ENCODE peak calls at places on chromosome X, in six cellular contexts. X, K, R, F, L and H are unnamed samples.
A peak's percentile ranks its signal among the peaks of the same experiment; 100 is the strongest.

GRCh38 chrX:24475480-24475879 is 10.4 kb downstream of the PDK3 start:
- DNase-seq in X (no peak), K (no peak), R (no peak), F (no peak), L (no peak), H (no peak)

GRCh38 chrX:53717205-53717604 is 30.7 kb upstream of the HUWE1 start:
- DNase-seq in X (no peak), K (no peak), R (no peak), F (no peak), L (no peak), H (no peak)

GRCh38 chrX:150844016-150844415 is 54.5 kb downstream of the CD99L2 start:
- DNase-seq in X (no peak), K (no peak), R (no peak), F (no peak), L (no peak), H (no peak)

GRCh38 chrX:134443020-134443419 is 16.9 kb upstream of the HPRT1 start:
- DNase-seq in X (no peak), K (no peak), R (no peak), F (no peak), L (no peak), H (no peak)

GRCh38 chrX:149370097-149370496 is 135.0 kb downstream of the IDS start:
- DNase-seq in X (no peak), K (no peak), R (no peak), F (no peak), L (no peak), H (no peak)

GRCh38 chrX:148632444-148632843 is 132.0 kb downstream of the AFF2 start:
- DNase-seq in X (no peak), K (no peak), R (no peak), F (no peak), L (no peak), H (no peak)

GRCh38 chrX:10483191-10483808 is 137.1 kb downstream of the MID1 start:
- DNase-seq in X (no peak), K (no peak), R (peak; percentile 29), F (no peak), L (peak; percentile 10), H (peak; percentile 22)

GRCh38 chrX:41605144-41605543 is 83.6 kb upstream of the GPR34 start:
- DNase-seq in X (no peak), K (no peak), R (no peak), F (no peak), L (no peak), H (no peak)

GRCh38 chrX:20639115-20639514 is 372.4 kb upstream of the RPS6KA3 start:
- DNase-seq in X (no peak), K (no peak), R (no peak), F (no peak), L (no peak), H (no peak)

GRCh38 chrX:129980540-129981206 is 1.8 kb upstream of the BCORL1 start:
- DNase-seq in X (peak; percentile 86), K (peak; percentile 89), R (peak; percentile 67), F (peak; percentile 73), L (peak; percentile 10), H (no peak)

GRCh38 chrX:140480765-140481164 is 24.1 kb downstream of the SOX3 start:
- DNase-seq in X (no peak), K (no peak), R (no peak), F (no peak), L (no peak), H (no peak)

GRCh38 chrX:110403436-110403835 is 44.8 kb downstream of the RTL9 start:
- DNase-seq in X (no peak), K (no peak), R (no peak), F (no peak), L (no peak), H (no peak)

GRCh38 chrX:96004386-96004785 is 680.3 kb upstream of the DIAPH2 start:
- DNase-seq in X (no peak), K (no peak), R (no peak), F (no peak), L (no peak), H (no peak)

GRCh38 chrX:542179-542578 is 88.4 kb upstream of the SHOX start:
- DNase-seq in X (no peak), K (peak; percentile 7), R (no peak), F (no peak), L (no peak), H (no peak)

GRCh38 chrX:150697641-150698040 is 4.4 kb downstream of the MTMR1 start:
- DNase-seq in X (no peak), K (no peak), R (no peak), F (no peak), L (no peak), H (no peak)

GRCh38 chrX:21948897-21949578 is 8.5 kb downstream of the SMS start:
- DNase-seq in X (no peak), K (no peak), R (no peak), F (no peak), L (no peak), H (no peak)

GRCh38 chrX:46757593-46757992 is 1.3 kb downstream of the SLC9A7 start:
- DNase-seq in X (no peak), K (no peak), R (no peak), F (no peak), L (no peak), H (no peak)

GRCh38 chrX:70219938-70220764 is 14.3 kb upstream of the AWAT1 start:
- DNase-seq in X (no peak), K (no peak), R (no peak), F (peak; percentile 25), L (peak; percentile 5), H (peak; percentile 81)

GRCh38 chrX:119391279-119391678 is 7.9 kb upstream of the SLC25A43 start:
- DNase-seq in X (no peak), K (no peak), R (no peak), F (peak; percentile 31), L (no peak), H (no peak)

GRCh38 chrX:118839334-118839958 is 15.8 kb downstream of the ZCCHC12 start:
- DNase-seq in X (peak; percentile 87), K (peak; percentile 93), R (peak; percentile 84), F (peak; percentile 80), L (peak; percentile 84), H (peak; percentile 86)

GRCh38 chrX:1355131-1355799 is 18.7 kb downstream of the IL3RA start:
- DNase-seq in X (no peak), K (no peak), R (no peak), F (no peak), L (no peak), H (no peak)

GRCh38 chrX:24148535-24149345 is 789 bp upstream of the ZFX start:
- DNase-seq in X (peak; percentile 70), K (peak; percentile 87), R (no peak), F (no peak), L (no peak), H (peak; percentile 24)

GRCh38 chrX:1452497-1453389 is at the start of gene ASMTL:
- DNase-seq in X (peak; percentile 100), K (peak; percentile 100), R (peak; percentile 100), F (peak; percentile 100), L (peak; percentile 100), H (peak; percentile 100)

GRCh38 chrX:54825716-54826428 is 18.3 kb downstream of the MAGED2 start:
- DNase-seq in X (no peak), K (no peak), R (no peak), F (no peak), L (no peak), H (no peak)

GRCh38 chrX:10015711-10016515 is 48.8 kb downstream of the CLDN34 start:
- DNase-seq in X (peak; percentile 75), K (peak; percentile 84), R (peak; percentile 69), F (no peak), L (no peak), H (peak; percentile 53)

GRCh38 chrX:110321670-110322069 is 3.8 kb upstream of the AMMECR1 start:
- DNase-seq in X (no peak), K (no peak), R (no peak), F (no peak), L (no peak), H (no peak)

DNA sequence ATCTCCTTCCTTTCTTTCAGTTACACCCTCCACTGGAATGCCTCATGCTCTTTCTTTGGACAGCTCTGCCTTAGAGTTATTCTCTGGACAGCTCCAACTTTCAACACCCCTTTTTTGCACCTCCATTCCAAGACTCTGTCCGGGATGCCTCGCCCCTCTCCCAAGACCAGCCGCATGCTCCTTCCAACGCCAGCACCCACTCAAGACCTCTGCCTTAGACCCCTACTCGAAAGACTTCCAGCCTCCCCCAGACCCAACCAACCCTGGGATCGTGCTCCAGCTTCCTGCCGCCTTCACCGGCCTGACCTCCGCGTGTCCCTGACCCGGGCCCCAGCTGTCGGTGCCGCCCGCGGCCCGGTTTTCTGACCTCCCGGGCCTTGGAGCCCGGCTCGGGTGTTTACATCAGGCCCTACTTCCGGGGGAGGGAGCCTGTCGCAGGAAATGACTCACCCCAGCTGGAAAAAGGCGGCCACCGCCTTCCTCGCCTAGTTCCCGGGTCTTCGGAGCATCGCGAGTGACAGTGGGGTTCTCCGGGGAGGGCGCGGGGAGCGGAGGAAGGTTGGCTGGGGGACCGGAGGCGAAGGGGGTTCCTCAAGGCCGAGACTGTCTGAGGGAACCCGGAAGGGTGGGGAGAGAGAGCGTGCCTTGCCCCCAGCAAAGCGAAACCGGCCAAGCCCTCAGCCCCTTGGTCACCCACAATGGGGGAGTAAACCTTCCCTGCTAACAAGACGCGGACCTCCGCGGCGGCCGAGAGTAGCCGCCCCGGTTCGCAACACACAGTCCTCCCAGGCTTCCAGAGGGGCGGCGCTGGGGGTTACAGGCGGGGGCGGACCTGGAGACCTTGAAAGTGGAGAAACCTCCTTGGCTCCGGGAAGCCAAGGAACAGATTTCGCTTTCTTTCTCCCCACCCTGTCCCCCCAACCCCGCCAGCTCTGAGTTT is at the start of gene WDR45:
- DNase-seq in X (peak; percentile 88), K (peak; percentile 94), R (peak; percentile 83), F (peak; percentile 78), L (peak; percentile 66), H (peak; percentile 79)
- TF ChIP-seq POLR2A in X (peak; percentile 76), K (no peak), R (peak; percentile 76), F (peak; percentile 79), L (peak; percentile 46), H (peak; percentile 21)

GRCh38 chrX:39536165-39536564 is 561.6 kb downstream of the BCOR start:
- DNase-seq in X (no peak), K (peak; percentile 21), R (no peak), F (no peak), L (no peak), H (no peak)

GRCh38 chrX:39542316-39542715 is 555.4 kb downstream of the BCOR start:
- DNase-seq in X (no peak), K (peak; percentile 40), R (no peak), F (no peak), L (no peak), H (no peak)

GRCh38 chrX:39541881-39542280 is 555.9 kb downstream of the BCOR start:
- DNase-seq in X (no peak), K (peak; percentile 62), R (no peak), F (no peak), L (no peak), H (no peak)
- TF ChIP-seq POLR2A in X (no peak), K (no peak), R (no peak), F (no peak), L (no peak), H (no peak)

DNA sequence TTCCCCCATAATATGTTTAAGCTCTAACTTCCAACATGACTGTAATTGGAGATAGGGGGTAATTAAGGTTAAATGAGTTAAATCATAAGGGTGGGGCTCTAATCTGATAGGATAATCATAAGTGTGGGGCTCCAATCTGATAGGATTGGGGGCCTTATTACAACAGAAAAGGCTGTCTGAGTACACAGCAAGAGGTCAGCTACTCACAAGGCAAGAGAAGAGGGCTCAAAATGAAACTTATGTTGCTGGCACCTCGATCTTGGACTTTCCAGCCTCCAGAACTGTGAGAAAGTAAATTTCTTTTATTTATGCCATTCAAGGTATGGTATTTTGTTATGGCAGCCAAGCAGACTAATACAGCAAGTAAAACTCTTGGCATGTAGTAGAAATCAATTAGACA is 16.4 kb downstream of the SH2D1A start:
- DNase-seq in X (no peak), K (no peak), R (no peak), F (no peak), L (no peak), H (no peak)
- TF ChIP-seq POLR2A in X (no peak), K (no peak), R (no peak), F (no peak), L (no peak), H (no peak)

GRCh38 chrX:156000361-156000926 is 2.9 kb downstream of the IL9R start:
- DNase-seq in X (no peak), K (peak; percentile 58), R (no peak), F (no peak), L (no peak), H (no peak)
- TF ChIP-seq POLR2A in X (no peak), K (no peak), R (no peak), F (no peak), L (no peak), H (no peak)